ENCODE peak calls at places on chromosomes 1 and 21, in eight cellular contexts. P, V, E, O, X, C, U and Q are unnamed samples.

GRCh38 chr1:20725189-20726106 is 7.1 kb downstream of the SH2D5 start:
- DNase-seq in O (no peak), C (peak), E (no peak), V (peak), X (peak), P (no peak), U (no peak), Q (no peak)

GRCh38 chr1:147389532-147390184 is 147.2 kb downstream of the CHD1L start:
- DNase-seq in O (no peak), E (no peak), X (no peak), V (peak), U (peak), P (no peak), C (peak), Q (peak)

GRCh38 chr1:2372551-2373490 is 18.5 kb downstream of the MORN1 start:
- DNase-seq in U (no peak), O (no peak), E (no peak), X (no peak), C (peak), P (no peak), V (no peak), Q (no peak)

GRCh38 chr21:35204850-35205564 is 155.9 kb upstream of the RUNX1 start:
- DNase-seq in U (no peak), P (peak), O (no peak), V (peak), E (no peak), X (peak), C (peak), Q (no peak)

GRCh38 chr1:165381745-165382530 is 25.4 kb upstream of the LMX1A start:
- DNase-seq in X (no peak), U (no peak), P (no peak), E (no peak), O (no peak), V (peak), C (peak), Q (no peak)

GRCh38 chr1:180198611-180199010 is 31.5 kb upstream of the LHX4 start:
- DNase-seq in O (no peak), U (no peak), V (no peak), C (no peak), E (no peak), X (no peak), P (no peak), Q (no peak)

GRCh38 chr1:53622531-53622930 is 116.4 kb downstream of the GLIS1 start:
- DNase-seq in O (no peak), V (no peak), C (no peak), X (no peak), U (no peak), P (peak), E (no peak), Q (no peak)

GRCh38 chr1:19352839-19353238 is 40.7 kb downstream of the SLC66A1 start:
- DNase-seq in V (no peak), U (no peak), O (no peak), X (no peak), C (no peak), E (no peak), P (no peak), Q (no peak)

GRCh38 chr1:3457910-3458621 is 3.6 kb downstream of the ARHGEF16 start:
- DNase-seq in P (no peak), U (no peak), X (no peak), V (no peak), O (no peak), C (no peak), E (no peak), Q (no peak)

GRCh38 chr1:234733427-234733826 is 123.4 kb upstream of the IRF2BP2 start:
- DNase-seq in V (no peak), C (no peak), P (no peak), O (no peak), U (no peak), X (no peak), E (no peak), Q (no peak)